ENCODE peak calls at places on chromosomes 3 and 15, in four cellular contexts. M is astrocyte of the spinal cord, H is GM13976, W is glutamatergic neuron. S is an unnamed sample.

GRCh38 chr15:38941399-38941953 is 376.9 kb upstream of the RASGRP1 start:
- DNase-seq in M (peak), H (no peak), W (no peak), S (peak)

GRCh38 chr15:38050529-38050928 is 116.1 kb downstream of the TMCO5A start:
- DNase-seq in M (peak), H (no peak), W (no peak), S (no peak)

GRCh38 chr3:12507871-12508281 is 23.6 kb downstream of the TSEN2 start:
- DNase-seq in M (peak), H (no peak), W (peak), S (no peak)

GRCh38 chr3:172804323-172804722 is 53.8 kb downstream of the ECT2 start:
- DNase-seq in M (no peak), H (no peak), W (no peak), S (no peak)

GRCh38 chr3:121748638-121749275 is 784 bp downstream of the GOLGB1 start:
- DNase-seq in M (peak), H (no peak), W (no peak), S (peak)

GRCh38 chr3:195237981-195238625 is 32.9 kb downstream of the XXYLT1 start:
- DNase-seq in M (no peak), H (no peak), W (no peak), S (no peak)

GRCh38 chr3:129558076-129558771 is 15.2 kb downstream of the H1-8 start:
- DNase-seq in M (peak), H (no peak), W (no peak), S (no peak)

GRCh38 chr3:38268522-38268921 is 2.9 kb downstream of the SLC22A13 start:
- DNase-seq in M (no peak), H (peak), W (no peak), S (no peak)

GRCh38 chr3:67940200-67940952 is 286.0 kb upstream of the SUCLG2 start:
- DNase-seq in M (no peak), H (no peak), W (no peak), S (no peak)

GRCh38 chr3:136456196-136456595 is 206.1 kb downstream of the PCCB start:
- DNase-seq in M (no peak), H (no peak), W (no peak), S (no peak)

GRCh38 chr15:50353999-50354837 is 780 bp downstream of the GABPB1 start:
- DNase-seq in M (peak), H (peak), W (peak), S (peak)

GRCh38 chr3:153257673-153258351 is 95.8 kb downstream of the RAP2B start:
- DNase-seq in M (peak), H (no peak), W (no peak), S (no peak)

GRCh38 chr3:141561426-141562034 is 74.7 kb downstream of the RASA2 start:
- DNase-seq in M (peak), H (peak), W (no peak), S (peak)

GRCh38 chr15:45474799-45475198 is 47.8 kb downstream of the SLC30A4 start:
- DNase-seq in M (no peak), H (no peak), W (no peak), S (no peak)

GRCh38 chr3:3560566-3561336 is 238.5 kb upstream of the LRRN1 start:
- DNase-seq in M (peak), H (no peak), W (no peak), S (no peak)

GRCh38 chr3:13546667-13547171 is 2.2 kb upstream of the FBLN2 start:
- DNase-seq in M (no peak), H (no peak), W (peak), S (peak)

GRCh38 chr3:114451561-114452018 is 157.8 kb downstream of the TIGIT start:
- DNase-seq in M (peak), H (no peak), W (no peak), S (no peak)

GRCh38 chr3:155917781-155918180 is 47.3 kb downstream of the GMPS start:
- DNase-seq in M (no peak), H (no peak), W (no peak), S (no peak)

GRCh38 chr3:99473321-99473751 is 165.1 kb upstream of the COL8A1 start:
- DNase-seq in M (peak), H (no peak), W (no peak), S (no peak)

GRCh38 chr3:40930131-40930538 is 269.2 kb upstream of the CTNNB1 start:
- DNase-seq in M (no peak), H (no peak), W (no peak), S (no peak)

GRCh38 chr3:124552224-124552623 is 178.0 kb upstream of the UMPS start:
- DNase-seq in M (no peak), H (no peak), W (no peak), S (no peak)

GRCh38 chr3:193971268-193971751 is 164.6 kb upstream of the HES1 start:
- DNase-seq in M (peak), H (peak), W (no peak), S (no peak)

GRCh38 chr3:169389211-169389924 is 274.1 kb downstream of the MECOM start:
- DNase-seq in M (no peak), H (no peak), W (no peak), S (no peak)

GRCh38 chr3:152352559-152352958 is 83.8 kb downstream of the MBNL1 start:
- DNase-seq in M (no peak), H (no peak), W (no peak), S (peak)

GRCh38 chr15:81071130-81071529 is 62.9 kb upstream of the CFAP161 start:
- DNase-seq in M (peak), H (no peak), W (no peak), S (no peak)

GRCh38 chr3:107543666-107544065 is 20.9 kb downstream of the BBX start:
- DNase-seq in M (no peak), H (no peak), W (no peak), S (peak)

GRCh38 chr15:99487337-99487730 is 78.5 kb upstream of the MEF2A start:
- DNase-seq in M (no peak), H (no peak), W (no peak), S (no peak)

GRCh38 chr3:117706037-117706436 is 996.5 kb downstream of the TUSC7 start:
- DNase-seq in M (peak), H (no peak), W (no peak), S (no peak)

DNA sequence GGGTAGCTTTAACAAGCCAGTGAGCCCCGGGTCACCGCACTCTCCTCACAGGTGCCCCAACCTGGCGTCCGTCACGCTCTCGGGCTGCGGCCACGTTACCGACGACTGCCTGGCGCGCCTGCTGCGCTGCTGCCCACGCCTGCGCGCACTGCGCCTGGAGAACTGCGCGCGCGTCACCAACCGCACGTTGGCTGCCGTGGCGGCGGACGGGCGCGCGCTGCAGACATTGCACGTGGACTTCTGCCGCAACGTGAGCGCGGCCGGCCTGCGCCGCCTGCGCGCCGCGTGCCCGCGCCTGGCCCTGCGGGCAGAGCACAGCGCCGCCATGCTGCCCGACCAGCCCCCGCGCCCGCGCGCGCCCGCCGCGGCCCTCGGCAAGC is 3.4 kb downstream of the FBXL22 start:
- DNase-seq in M (peak), H (peak), W (peak), S (peak)
- TF ChIP-seq CTCF in M (no peak), H (peak), W (no peak), S (no peak)

GRCh38 chr3:64176461-64176996 is 48.7 kb downstream of the PRICKLE2 start:
- DNase-seq in M (peak), H (no peak), W (no peak), S (no peak)

GRCh38 chr3:64174328-64174727 is 50.9 kb downstream of the PRICKLE2 start:
- DNase-seq in M (no peak), H (no peak), W (no peak), S (no peak)

GRCh38 chr3:64178419-64178818 is 46.8 kb downstream of the PRICKLE2 start:
- DNase-seq in M (no peak), H (no peak), W (no peak), S (no peak)

GRCh38 chr3:64179860-64180259 is 45.4 kb downstream of the PRICKLE2 start:
- DNase-seq in M (no peak), H (no peak), W (no peak), S (no peak)

DNA sequence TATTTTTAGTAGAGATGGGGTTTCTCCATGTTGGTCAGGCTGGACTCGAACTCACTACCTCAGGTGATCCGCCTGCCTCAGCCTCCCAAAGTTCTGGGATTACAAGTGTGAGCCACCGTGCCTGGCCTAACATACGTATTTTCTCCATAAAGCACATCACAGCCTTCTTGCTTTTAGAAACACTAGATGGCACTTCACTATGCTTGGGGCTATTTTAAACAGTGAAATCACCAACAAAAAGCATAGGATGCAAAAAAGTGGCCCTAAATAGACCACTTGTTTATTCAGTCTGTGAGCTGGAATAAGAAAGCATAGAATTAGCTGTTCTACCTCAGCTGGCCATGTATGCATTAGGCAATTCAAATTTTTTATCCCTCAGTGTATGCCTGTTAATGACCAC is 46.0 kb downstream of the PRICKLE2 start:
- DNase-seq in M (no peak), H (no peak), W (no peak), S (no peak)
- TF ChIP-seq CTCF in M (no peak), H (no peak), W (no peak), S (no peak)

GRCh38 chr15:52164631-52165265 is 26.4 kb downstream of the GNB5 start:
- DNase-seq in M (no peak), H (no peak), W (no peak), S (no peak)
- TF ChIP-seq CTCF in M (no peak), H (no peak), W (no peak), S (no peak)

GRCh38 chr3:53350652-53351051 is 3.3 kb upstream of the DCP1A start:
- DNase-seq in M (no peak), H (peak), W (no peak), S (peak)
- TF ChIP-seq CTCF in M (peak), H (peak), W (no peak), S (peak)

DNA sequence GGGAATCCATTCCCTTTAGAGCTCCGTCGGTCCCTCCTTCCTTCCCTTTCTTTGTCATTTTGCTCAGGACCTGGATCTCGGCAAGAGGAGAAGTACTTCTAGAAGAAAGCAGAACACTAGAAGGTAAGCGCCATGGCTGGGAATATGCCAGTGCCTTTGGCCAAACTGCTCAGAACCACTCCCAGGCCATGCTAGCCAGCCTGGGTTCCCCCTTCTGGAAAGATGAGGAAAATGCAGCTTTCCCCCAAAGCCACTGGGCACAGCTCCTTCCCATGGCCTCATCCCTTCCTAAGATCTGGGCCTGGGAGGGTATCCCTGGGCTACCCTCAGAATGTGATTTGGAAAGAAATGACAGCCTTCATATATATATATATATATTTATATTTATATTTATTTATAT is 6.3 kb upstream of the ISL2 start:
- DNase-seq in M (peak), H (no peak), W (peak), S (peak)
- TF ChIP-seq CTCF in M (peak), H (no peak), W (peak), S (peak)

S was measured in neural progenitor cell.